ENCODE peak calls at places on chromosomes 12 and 14, in seven cellular contexts. One of them, this sample, is unnamed.

GRCh38 chr12:98127336-98127679 is 388.1 kb upstream of the TMPO start:
- DNase-seq in amygdala: no peak
- DNase-seq in psoas muscle: no peak
- DNase-seq in dorsolateral prefrontal cortex: no peak
- DNase-seq in nucleus accumbens: no peak
- DNase-seq in tibial nerve: no peak
- DNase-seq in GM03348: no peak
- DNase-seq in this sample: no peak

GRCh38 chr14:23861666-23862065 is 91.9 kb upstream of the DHRS4 start:
- DNase-seq in amygdala: no peak
- DNase-seq in psoas muscle: no peak
- DNase-seq in dorsolateral prefrontal cortex: no peak
- DNase-seq in nucleus accumbens: no peak
- DNase-seq in tibial nerve: no peak
- DNase-seq in GM03348: no peak
- DNase-seq in this sample: no peak

GRCh38 chr14:96086032-96086431 is 46.9 kb downstream of the C14orf132 start:
- DNase-seq in amygdala: no peak
- DNase-seq in psoas muscle: no peak
- DNase-seq in dorsolateral prefrontal cortex: peak; percentile 66
- DNase-seq in nucleus accumbens: no peak
- DNase-seq in tibial nerve: no peak
- DNase-seq in GM03348: peak; percentile 88
- DNase-seq in this sample: no peak

GRCh38 chr12:96208801-96209534 is 14.8 kb downstream of the ELK3 start:
- DNase-seq in amygdala: no peak
- DNase-seq in psoas muscle: peak; percentile 55
- DNase-seq in dorsolateral prefrontal cortex: no peak
- DNase-seq in nucleus accumbens: no peak
- DNase-seq in tibial nerve: no peak
- DNase-seq in GM03348: no peak
- DNase-seq in this sample: no peak

GRCh38 chr12:6925543-6926279 is 2.0 kb upstream of the ATN1 start:
- DNase-seq in amygdala: peak; percentile 40
- DNase-seq in psoas muscle: peak; percentile 81
- DNase-seq in dorsolateral prefrontal cortex: no peak
- DNase-seq in nucleus accumbens: peak; percentile 69
- DNase-seq in tibial nerve: peak; percentile 72
- DNase-seq in GM03348: peak; percentile 76
- DNase-seq in this sample: peak; percentile 84

GRCh38 chr12:50039151-50039835 is 14.0 kb upstream of the RACGAP1 start:
- DNase-seq in amygdala: peak; percentile 43
- DNase-seq in psoas muscle: peak; percentile 91
- DNase-seq in dorsolateral prefrontal cortex: peak; percentile 82
- DNase-seq in nucleus accumbens: peak; percentile 59
- DNase-seq in tibial nerve: peak; percentile 94
- DNase-seq in GM03348: peak; percentile 78
- DNase-seq in this sample: peak; percentile 93

GRCh38 chr12:28222081-28222700 is 31.9 kb downstream of the CCDC91 start:
- DNase-seq in amygdala: no peak
- DNase-seq in psoas muscle: no peak
- DNase-seq in dorsolateral prefrontal cortex: no peak
- DNase-seq in nucleus accumbens: no peak
- DNase-seq in tibial nerve: no peak
- DNase-seq in GM03348: no peak
- DNase-seq in this sample: no peak

GRCh38 chr12:34294671-34295365 is 272.5 kb downstream of the ALG10 start:
- DNase-seq in amygdala: no peak
- DNase-seq in psoas muscle: peak; percentile 23
- DNase-seq in dorsolateral prefrontal cortex: peak; percentile 21
- DNase-seq in nucleus accumbens: no peak
- DNase-seq in tibial nerve: no peak
- DNase-seq in GM03348: no peak
- DNase-seq in this sample: no peak

GRCh38 chr14:71021347-71022014 is 114.2 kb downstream of the PCNX1 start:
- DNase-seq in amygdala: no peak
- DNase-seq in psoas muscle: no peak
- DNase-seq in dorsolateral prefrontal cortex: no peak
- DNase-seq in nucleus accumbens: no peak
- DNase-seq in tibial nerve: no peak
- DNase-seq in GM03348: peak; percentile 45
- DNase-seq in this sample: no peak

GRCh38 chr14:101598159-101598558 is 36.9 kb downstream of the DIO3 start:
- DNase-seq in amygdala: no peak
- DNase-seq in psoas muscle: no peak
- DNase-seq in dorsolateral prefrontal cortex: no peak
- DNase-seq in nucleus accumbens: no peak
- DNase-seq in tibial nerve: no peak
- DNase-seq in GM03348: no peak
- DNase-seq in this sample: peak; percentile 30

GRCh38 chr12:108080363-108080762 is 48.7 kb upstream of the WSCD2 start:
- DNase-seq in amygdala: no peak
- DNase-seq in psoas muscle: no peak
- DNase-seq in dorsolateral prefrontal cortex: no peak
- DNase-seq in nucleus accumbens: no peak
- DNase-seq in tibial nerve: no peak
- DNase-seq in GM03348: no peak
- DNase-seq in this sample: no peak

GRCh38 chr14:105314287-105315185 is at the start of gene PACS2:
- DNase-seq in amygdala: peak; percentile 41
- DNase-seq in psoas muscle: peak; percentile 88
- DNase-seq in dorsolateral prefrontal cortex: peak; percentile 64
- DNase-seq in nucleus accumbens: peak; percentile 68
- DNase-seq in tibial nerve: peak; percentile 38
- DNase-seq in GM03348: peak; percentile 100
- DNase-seq in this sample: peak; percentile 68

GRCh38 chr12:19882418-19882817 is 443.1 kb downstream of the AEBP2 start:
- DNase-seq in amygdala: no peak
- DNase-seq in psoas muscle: no peak
- DNase-seq in dorsolateral prefrontal cortex: no peak
- DNase-seq in nucleus accumbens: no peak
- DNase-seq in tibial nerve: no peak
- DNase-seq in GM03348: no peak
- DNase-seq in this sample: no peak

GRCh38 chr14:76337619-76338545 is 38.1 kb upstream of the ESRRB start:
- DNase-seq in amygdala: no peak
- DNase-seq in psoas muscle: no peak
- DNase-seq in dorsolateral prefrontal cortex: no peak
- DNase-seq in nucleus accumbens: no peak
- DNase-seq in tibial nerve: no peak
- DNase-seq in GM03348: no peak
- DNase-seq in this sample: no peak

GRCh38 chr12:22625671-22626251 is 790 bp downstream of the ETNK1 start:
- DNase-seq in amygdala: peak; percentile 44
- DNase-seq in psoas muscle: no peak
- DNase-seq in dorsolateral prefrontal cortex: no peak
- DNase-seq in nucleus accumbens: peak; percentile 30
- DNase-seq in tibial nerve: peak; percentile 53
- DNase-seq in GM03348: peak; percentile 16
- DNase-seq in this sample: no peak

GRCh38 chr12:94244165-94245133 is 96.1 kb downstream of the PLXNC1 start:
- DNase-seq in amygdala: no peak
- DNase-seq in psoas muscle: no peak
- DNase-seq in dorsolateral prefrontal cortex: no peak
- DNase-seq in nucleus accumbens: no peak
- DNase-seq in tibial nerve: no peak
- DNase-seq in GM03348: no peak
- DNase-seq in this sample: no peak

GRCh38 chr12:102903318-102904007 is 13.6 kb downstream of the PAH start:
- DNase-seq in amygdala: no peak
- DNase-seq in psoas muscle: no peak
- DNase-seq in dorsolateral prefrontal cortex: no peak
- DNase-seq in nucleus accumbens: no peak
- DNase-seq in tibial nerve: no peak
- DNase-seq in GM03348: no peak
- DNase-seq in this sample: no peak

GRCh38 chr12:112809684-112810083 is 18.1 kb downstream of the RPH3A start:
- DNase-seq in amygdala: no peak
- DNase-seq in psoas muscle: no peak
- DNase-seq in dorsolateral prefrontal cortex: no peak
- DNase-seq in nucleus accumbens: no peak
- DNase-seq in tibial nerve: no peak
- DNase-seq in GM03348: no peak
- DNase-seq in this sample: no peak

GRCh38 chr14:37638599-37638998 is 43.2 kb downstream of the TTC6 start:
- DNase-seq in amygdala: no peak
- DNase-seq in psoas muscle: no peak
- DNase-seq in dorsolateral prefrontal cortex: no peak
- DNase-seq in nucleus accumbens: no peak
- DNase-seq in tibial nerve: no peak
- DNase-seq in GM03348: no peak
- DNase-seq in this sample: no peak

GRCh38 chr12:27566626-27567025 is 42.6 kb downstream of the PPFIBP1 start:
- DNase-seq in amygdala: no peak
- DNase-seq in psoas muscle: no peak
- DNase-seq in dorsolateral prefrontal cortex: no peak
- DNase-seq in nucleus accumbens: no peak
- DNase-seq in tibial nerve: no peak
- DNase-seq in GM03348: no peak
- DNase-seq in this sample: no peak

GRCh38 chr12:42997032-42997431 is 407.5 kb upstream of the PRICKLE1 start:
- DNase-seq in amygdala: no peak
- DNase-seq in psoas muscle: no peak
- DNase-seq in dorsolateral prefrontal cortex: no peak
- DNase-seq in nucleus accumbens: no peak
- DNase-seq in tibial nerve: no peak
- DNase-seq in GM03348: no peak
- DNase-seq in this sample: no peak

GRCh38 chr12:83896416-83896815 is 1016.2 kb downstream of the SLC6A15 start:
- DNase-seq in amygdala: no peak
- DNase-seq in psoas muscle: no peak
- DNase-seq in dorsolateral prefrontal cortex: no peak
- DNase-seq in nucleus accumbens: no peak
- DNase-seq in tibial nerve: no peak
- DNase-seq in GM03348: no peak
- DNase-seq in this sample: no peak

GRCh38 chr12:106994579-106995220 is 7.8 kb upstream of the MTERF2 start:
- DNase-seq in amygdala: no peak
- DNase-seq in psoas muscle: no peak
- DNase-seq in dorsolateral prefrontal cortex: no peak
- DNase-seq in nucleus accumbens: no peak
- DNase-seq in tibial nerve: no peak
- DNase-seq in GM03348: peak; percentile 62
- DNase-seq in this sample: no peak

GRCh38 chr14:61498811-61499210 is 177.4 kb downstream of the PRKCH start:
- DNase-seq in amygdala: no peak
- DNase-seq in psoas muscle: no peak
- DNase-seq in dorsolateral prefrontal cortex: no peak
- DNase-seq in nucleus accumbens: no peak
- DNase-seq in tibial nerve: no peak
- DNase-seq in GM03348: peak; percentile 69
- DNase-seq in this sample: no peak

GRCh38 chr14:78245238-78245637 is 75.1 kb downstream of the NRXN3 start:
- DNase-seq in amygdala: no peak
- DNase-seq in psoas muscle: no peak
- DNase-seq in dorsolateral prefrontal cortex: no peak
- DNase-seq in nucleus accumbens: no peak
- DNase-seq in tibial nerve: no peak
- DNase-seq in GM03348: no peak
- DNase-seq in this sample: no peak

GRCh38 chr14:67851785-67852410 is 32.3 kb downstream of the RAD51B start:
- DNase-seq in amygdala: no peak
- DNase-seq in psoas muscle: no peak
- DNase-seq in dorsolateral prefrontal cortex: no peak
- DNase-seq in nucleus accumbens: no peak
- DNase-seq in tibial nerve: no peak
- DNase-seq in GM03348: no peak
- DNase-seq in this sample: no peak

GRCh38 chr12:12172106-12172511 is 94.7 kb downstream of the LRP6 start:
- DNase-seq in amygdala: no peak
- DNase-seq in psoas muscle: no peak
- DNase-seq in dorsolateral prefrontal cortex: no peak
- DNase-seq in nucleus accumbens: no peak
- DNase-seq in tibial nerve: no peak
- DNase-seq in GM03348: peak; percentile 43
- DNase-seq in this sample: no peak

This sample was measured in right atrium auricular region.